ENCODE peak calls at places on chromosomes 11 and 22, in eight cellular contexts. B is thoracic aorta; E is tibial nerve; R is CD8-positive, alpha-beta memory T cell; K is fibroblast of lung; S is H9; J is RWPE1; Z is heart left ventricle. Y is an unnamed sample.

GRCh38 chr22:21815958-21816357 is 51.5 kb downstream of the MAPK1 start:
- DNase-seq in B (no peak), K (no peak), R (no peak), E (no peak), J (no peak), S (no peak), Z (no peak), Y (no peak)

GRCh38 chr22:44915441-44915840 is 94.4 kb downstream of the PHF21B start:
- DNase-seq in B (no peak), R (no peak), J (no peak), K (no peak), E (no peak), S (no peak), Z (no peak), Y (no peak)

GRCh38 chr11:66068923-66069714 is 953 bp upstream of the PACS1 start:
- DNase-seq in R (peak), J (no peak), E (no peak), S (no peak), B (peak), K (peak), Z (peak), Y (no peak)

GRCh38 chr11:27020736-27021135 is 19.9 kb upstream of the BBOX1 start:
- DNase-seq in S (no peak), J (no peak), B (no peak), K (peak), R (no peak), E (no peak), Z (no peak), Y (no peak)

GRCh38 chr11:62337682-62338181 is 484 bp downstream of the ASRGL1 start:
- DNase-seq in S (peak), J (peak), R (peak), B (no peak), K (no peak), Z (no peak), E (no peak), Y (no peak)

GRCh38 chr11:46914363-46914762 is 4.0 kb downstream of the LRP4 start:
- DNase-seq in S (no peak), Z (peak), E (no peak), B (no peak), K (peak), J (no peak), R (no peak), Y (no peak)

GRCh38 chr11:74948546-74948897 is 369 bp downstream of the XRRA1 start:
- DNase-seq in B (no peak), J (peak), R (no peak), K (no peak), E (no peak), Z (no peak), S (no peak), Y (no peak)

GRCh38 chr11:37050311-37050710 is 452.3 kb upstream of the RAG2 start:
- DNase-seq in Z (no peak), J (no peak), B (no peak), S (no peak), E (no peak), R (no peak), K (no peak), Y (no peak)

GRCh38 chr22:36471341-36471821 is 10.1 kb downstream of the TXN2 start:
- DNase-seq in J (no peak), Z (no peak), S (no peak), B (no peak), E (no peak), K (peak), R (no peak), Y (no peak)

GRCh38 chr11:122756417-122756816 is 81.9 kb upstream of the CRTAM start:
- DNase-seq in B (no peak), S (no peak), J (no peak), K (no peak), R (peak), Z (peak), E (peak), Y (no peak)

GRCh38 chr22:19106886-19107729 is 15.1 kb downstream of the DGCR2 start:
- DNase-seq in S (no peak), R (no peak), B (no peak), J (no peak), Z (no peak), E (no peak), K (no peak), Y (no peak)

GRCh38 chr11:118885831-118886571 is 2.3 kb downstream of the CXCR5 start:
- DNase-seq in Z (no peak), R (no peak), S (no peak), E (no peak), K (no peak), J (no peak), B (no peak), Y (no peak)

GRCh38 chr22:48895831-48896765 is 931.6 kb downstream of the BRD1 start:
- DNase-seq in S (peak), K (no peak), Z (no peak), E (no peak), B (no peak), J (no peak), R (no peak), Y (no peak)

GRCh38 chr11:59918987-59919589 is 19.1 kb upstream of the OOSP1 start:
- DNase-seq in S (no peak), K (no peak), R (no peak), Z (no peak), J (peak), E (no peak), B (no peak), Y (no peak)

GRCh38 chr22:26229910-26230309 is 60.6 kb downstream of the SEZ6L start:
- DNase-seq in K (no peak), S (no peak), B (no peak), J (no peak), R (no peak), E (no peak), Z (no peak), Y (no peak)

GRCh38 chr11:95556342-95557151 is 233.0 kb downstream of the FAM76B start:
- DNase-seq in Z (no peak), R (no peak), K (peak), S (no peak), B (no peak), E (no peak), J (no peak), Y (no peak)

GRCh38 chr22:32352681-32353080 is 5.0 kb upstream of the RFPL3 start:
- DNase-seq in E (no peak), S (no peak), K (no peak), B (no peak), J (no peak), Z (no peak), R (no peak), Y (no peak)

GRCh38 chr11:279966-280761 is 2.0 kb downstream of the NLRP6 start:
- DNase-seq in E (no peak), R (no peak), Z (peak), J (no peak), S (no peak), B (no peak), K (no peak), Y (no peak)

GRCh38 chr11:78931891-78932290 is 357.2 kb upstream of the NARS2 start:
- DNase-seq in B (no peak), R (no peak), Z (no peak), S (no peak), K (no peak), J (no peak), E (no peak), Y (no peak)

GRCh38 chr22:22666307-22667091 is 22.1 kb downstream of the GGTLC2 start:
- DNase-seq in S (peak), E (no peak), Z (no peak), J (no peak), B (no peak), R (no peak), K (peak), Y (no peak)

GRCh38 chr11:16373768-16374167 is 17.4 kb upstream of the SOX6 start:
- DNase-seq in E (no peak), Z (no peak), S (no peak), K (no peak), J (no peak), B (no peak), R (no peak), Y (no peak)

GRCh38 chr11:75087319-75088055 is 9.2 kb downstream of the OR2AT4 start:
- DNase-seq in Z (no peak), K (no peak), J (no peak), S (no peak), E (no peak), B (no peak), R (no peak), Y (no peak)

GRCh38 chr22:46686221-46686872 is 51.7 kb downstream of the CERK start:
- DNase-seq in Z (peak), K (no peak), J (no peak), S (no peak), B (no peak), R (no peak), E (no peak), Y (no peak)

GRCh38 chr22:46688949-46689348 is 49.1 kb downstream of the CERK start:
- DNase-seq in J (no peak), R (no peak), Z (peak), B (no peak), S (no peak), E (no peak), K (no peak), Y (no peak)

GRCh38 chr22:46690146-46690545 is 47.9 kb downstream of the CERK start:
- DNase-seq in Z (no peak), J (no peak), R (no peak), E (no peak), B (no peak), S (no peak), K (no peak), Y (no peak)

GRCh38 chr22:46687045-46687444 is 51.0 kb downstream of the CERK start:
- DNase-seq in R (no peak), S (no peak), B (no peak), E (no peak), J (no peak), Z (no peak), K (no peak), Y (no peak)

GRCh38 chr22:46687460-46687859 is 50.6 kb downstream of the CERK start:
- DNase-seq in R (no peak), B (no peak), E (no peak), K (no peak), Z (no peak), J (no peak), S (no peak), Y (no peak)
- H3K27ac ChIP-seq in R (no peak), B (no peak), E (no peak), K (no peak), Z (peak), J (peak), S (no peak), Y (no peak)

GRCh38 chr11:44573333-44573732 is 7.9 kb downstream of the CD82 start:
- DNase-seq in K (no peak), J (no peak), Z (no peak), B (no peak), E (no peak), R (no peak), S (no peak), Y (no peak)
- H3K27ac ChIP-seq in K (no peak), J (no peak), Z (no peak), B (no peak), E (no peak), R (no peak), S (no peak), Y (no peak)

GRCh38 chr22:23778576-23778900 is 5.9 kb downstream of the MMP11 start:
- DNase-seq in S (no peak), B (no peak), R (no peak), J (no peak), E (no peak), Z (no peak), K (no peak), Y (no peak)
- H3K27ac ChIP-seq in S (no peak), B (no peak), R (no peak), J (peak), E (no peak), Z (no peak), K (no peak), Y (no peak)

DNA sequence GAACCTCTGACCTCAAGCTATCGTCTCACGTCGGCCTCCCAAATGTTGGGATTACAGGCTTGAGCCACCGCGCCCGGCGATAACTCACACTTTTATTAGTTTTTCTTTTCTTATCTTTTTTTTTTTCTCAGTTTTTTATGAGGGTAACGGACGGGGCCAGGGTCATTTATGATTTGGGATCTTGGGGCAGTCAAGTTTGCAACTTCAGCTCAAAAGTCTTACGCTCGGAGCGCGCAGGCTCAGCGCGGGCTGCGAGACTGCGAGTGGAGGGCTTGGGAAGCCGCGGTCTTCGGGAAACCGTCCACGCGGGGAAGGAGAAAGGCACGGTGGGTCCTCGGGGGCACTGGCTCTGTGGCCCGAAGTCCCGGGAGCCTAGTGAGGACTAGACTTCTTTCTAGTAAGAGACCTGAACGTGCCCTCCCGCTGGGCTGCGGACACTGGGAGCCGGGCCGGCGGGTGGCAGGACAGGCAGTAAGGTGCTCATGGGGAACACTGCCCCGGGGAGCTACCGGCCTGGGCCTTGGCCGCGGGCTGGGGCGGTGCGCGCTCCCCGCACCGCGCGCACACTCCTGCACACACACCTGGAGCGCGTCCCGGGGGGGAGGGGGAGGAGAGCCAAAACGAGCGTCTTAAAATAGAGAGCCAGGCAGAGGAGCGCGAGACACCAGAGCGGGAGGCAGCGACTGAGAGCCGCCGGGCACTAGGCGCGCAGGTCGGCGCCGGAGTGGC is 491 bp upstream of the BARX2 start:
- DNase-seq in E (no peak), K (peak), S (peak), R (no peak), B (no peak), J (peak), Z (no peak), Y (peak)
- H3K27ac ChIP-seq in E (no peak), K (no peak), S (no peak), R (no peak), B (no peak), J (peak), Z (no peak), Y (no peak)

GRCh38 chr22:37854946-37855345 is 5.7 kb downstream of the EIF3L start:
- DNase-seq in R (no peak), S (no peak), J (no peak), B (no peak), K (no peak), E (no peak), Z (no peak), Y (no peak)
- H3K27ac ChIP-seq in R (no peak), S (no peak), J (peak), B (no peak), K (no peak), E (no peak), Z (no peak), Y (no peak)

GRCh38 chr22:37896939-37897338 is 9.2 kb upstream of the MICALL1 start:
- DNase-seq in K (no peak), E (no peak), R (no peak), S (no peak), B (no peak), Z (no peak), J (no peak), Y (no peak)
- H3K27ac ChIP-seq in K (no peak), E (peak), R (peak), S (no peak), B (no peak), Z (peak), J (peak), Y (peak)

GRCh38 chr11:127109796-127110195 is 109.2 kb upstream of the KIRREL3 start:
- DNase-seq in Z (no peak), K (no peak), R (no peak), J (no peak), E (no peak), S (no peak), B (no peak), Y (no peak)
- H3K27ac ChIP-seq in Z (no peak), K (no peak), R (no peak), J (no peak), E (no peak), S (no peak), B (no peak), Y (no peak)

GRCh38 chr22:40414838-40415505 is 44.6 kb downstream of the SGSM3 start:
- DNase-seq in K (no peak), R (no peak), Z (no peak), B (no peak), E (no peak), J (no peak), S (no peak), Y (no peak)

GRCh38 chr22:40417041-40417440 is 46.6 kb downstream of the SGSM3 start:
- DNase-seq in Z (no peak), R (no peak), K (no peak), S (no peak), J (no peak), B (no peak), E (no peak), Y (no peak)

GRCh38 chr22:40415531-40416266 is 45.3 kb downstream of the SGSM3 start:
- DNase-seq in K (no peak), B (no peak), S (no peak), J (no peak), Z (no peak), E (no peak), R (peak), Y (no peak)

GRCh38 chr22:40416636-40417035 is 46.2 kb downstream of the SGSM3 start:
- DNase-seq in B (no peak), E (no peak), R (no peak), J (no peak), K (no peak), S (no peak), Z (no peak), Y (no peak)

DNA sequence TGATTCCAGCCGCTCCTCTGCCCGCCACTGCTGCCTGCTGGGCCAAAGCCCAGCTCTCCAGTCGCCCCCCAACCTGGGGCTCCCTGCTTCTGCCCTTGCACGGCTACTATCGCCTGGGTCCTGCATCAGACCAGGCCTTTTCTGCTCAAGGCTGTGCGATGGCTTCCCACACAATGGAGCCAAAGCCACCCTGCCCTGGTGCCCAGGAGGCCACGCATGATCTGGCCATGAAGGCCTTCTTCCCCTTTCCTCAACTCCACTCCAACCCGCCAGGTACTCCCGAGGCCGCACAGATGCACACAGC is 45.8 kb downstream of the SGSM3 start:
- DNase-seq in B (no peak), S (no peak), J (no peak), R (no peak), Z (no peak), K (no peak), E (no peak), Y (no peak)
- H3K27ac ChIP-seq in B (peak), S (no peak), J (peak), R (no peak), Z (no peak), K (no peak), E (no peak), Y (no peak)

Y was measured in caudate nucleus.